ENCODE peak calls at places on chromosomes 3 and 15, in six cellular contexts. One of them, this sample, is unnamed.

GRCh38 chr3:54008099-54008498 is 114.3 kb upstream of the CACNA2D3 start:
- DNase-seq in cardiac fibroblast: no peak
- DNase-seq in Peyer's patch: no peak
- DNase-seq in esophagus squamous epithelium: no peak
- DNase-seq in fibroblast of lung: no peak
- DNase-seq in heart right ventricle: no peak
- DNase-seq in this sample: no peak

GRCh38 chr15:90232196-90232595 is 1.5 kb downstream of the CIB1 start:
- DNase-seq in cardiac fibroblast: peak
- DNase-seq in Peyer's patch: peak
- DNase-seq in esophagus squamous epithelium: no peak
- DNase-seq in fibroblast of lung: no peak
- DNase-seq in heart right ventricle: no peak
- DNase-seq in this sample: peak

GRCh38 chr3:8809341-8809740 is 39.9 kb upstream of the OXTR start:
- DNase-seq in cardiac fibroblast: no peak
- DNase-seq in Peyer's patch: no peak
- DNase-seq in esophagus squamous epithelium: no peak
- DNase-seq in fibroblast of lung: no peak
- DNase-seq in heart right ventricle: no peak
- DNase-seq in this sample: no peak

GRCh38 chr3:114712728-114713492 is 419.1 kb downstream of the TIGIT start:
- DNase-seq in cardiac fibroblast: no peak
- DNase-seq in Peyer's patch: no peak
- DNase-seq in esophagus squamous epithelium: no peak
- DNase-seq in fibroblast of lung: no peak
- DNase-seq in heart right ventricle: no peak
- DNase-seq in this sample: peak

GRCh38 chr15:65310431-65311137 is 6.1 kb downstream of the RNU5B-1 start:
- DNase-seq in cardiac fibroblast: no peak
- DNase-seq in Peyer's patch: no peak
- DNase-seq in esophagus squamous epithelium: no peak
- DNase-seq in fibroblast of lung: peak
- DNase-seq in heart right ventricle: no peak
- DNase-seq in this sample: peak

GRCh38 chr3:143016321-143016972 is 15.1 kb downstream of the U2SURP start:
- DNase-seq in cardiac fibroblast: no peak
- DNase-seq in Peyer's patch: no peak
- DNase-seq in esophagus squamous epithelium: no peak
- DNase-seq in fibroblast of lung: no peak
- DNase-seq in heart right ventricle: no peak
- DNase-seq in this sample: peak

GRCh38 chr3:196653127-196653795 is 13.8 kb downstream of the NRROS start:
- DNase-seq in cardiac fibroblast: no peak
- DNase-seq in Peyer's patch: no peak
- DNase-seq in esophagus squamous epithelium: no peak
- DNase-seq in fibroblast of lung: no peak
- DNase-seq in heart right ventricle: no peak
- DNase-seq in this sample: no peak

GRCh38 chr3:13665582-13666226 is 116.8 kb downstream of the FBLN2 start:
- DNase-seq in cardiac fibroblast: no peak
- DNase-seq in Peyer's patch: no peak
- DNase-seq in esophagus squamous epithelium: no peak
- DNase-seq in fibroblast of lung: no peak
- DNase-seq in heart right ventricle: no peak
- DNase-seq in this sample: no peak

GRCh38 chr3:127831723-127832172 is 9.4 kb upstream of the MGLL start:
- DNase-seq in cardiac fibroblast: peak
- DNase-seq in Peyer's patch: peak
- DNase-seq in esophagus squamous epithelium: no peak
- DNase-seq in fibroblast of lung: peak
- DNase-seq in heart right ventricle: peak
- DNase-seq in this sample: peak

GRCh38 chr15:90828111-90828510 is 40.3 kb upstream of the FURIN start:
- DNase-seq in cardiac fibroblast: no peak
- DNase-seq in Peyer's patch: no peak
- DNase-seq in esophagus squamous epithelium: no peak
- DNase-seq in fibroblast of lung: no peak
- DNase-seq in heart right ventricle: no peak
- DNase-seq in this sample: no peak

GRCh38 chr15:90086868-90087268 is 15.4 kb downstream of the IDH2 start:
- DNase-seq in cardiac fibroblast: peak
- DNase-seq in Peyer's patch: peak
- DNase-seq in esophagus squamous epithelium: no peak
- DNase-seq in fibroblast of lung: peak
- DNase-seq in heart right ventricle: no peak
- DNase-seq in this sample: peak

GRCh38 chr15:67823371-67824156 is 1.7 kb upstream of the SKOR1 start:
- DNase-seq in cardiac fibroblast: no peak
- DNase-seq in Peyer's patch: no peak
- DNase-seq in esophagus squamous epithelium: no peak
- DNase-seq in fibroblast of lung: no peak
- DNase-seq in heart right ventricle: no peak
- DNase-seq in this sample: no peak

GRCh38 chr15:94670436-94671034 is 439.2 kb downstream of the MCTP2 start:
- DNase-seq in cardiac fibroblast: peak
- DNase-seq in Peyer's patch: no peak
- DNase-seq in esophagus squamous epithelium: no peak
- DNase-seq in fibroblast of lung: peak
- DNase-seq in heart right ventricle: peak
- DNase-seq in this sample: peak

GRCh38 chr3:14142567-14143270 is 17.9 kb downstream of the TMEM43 start:
- DNase-seq in cardiac fibroblast: no peak
- DNase-seq in Peyer's patch: no peak
- DNase-seq in esophagus squamous epithelium: no peak
- DNase-seq in fibroblast of lung: no peak
- DNase-seq in heart right ventricle: no peak
- DNase-seq in this sample: no peak

GRCh38 chr3:31981206-31982181 is at the start of the genes OSBPL10 and ZNF860:
- DNase-seq in cardiac fibroblast: peak
- DNase-seq in Peyer's patch: peak
- DNase-seq in esophagus squamous epithelium: peak
- DNase-seq in fibroblast of lung: peak
- DNase-seq in heart right ventricle: peak
- DNase-seq in this sample: peak

GRCh38 chr15:60799885-60800728 is 321.2 kb upstream of the ICE2 start:
- DNase-seq in cardiac fibroblast: peak
- DNase-seq in Peyer's patch: no peak
- DNase-seq in esophagus squamous epithelium: no peak
- DNase-seq in fibroblast of lung: peak
- DNase-seq in heart right ventricle: no peak
- DNase-seq in this sample: peak

GRCh38 chr3:111929484-111929883 is 49.3 kb upstream of the ABHD10 start:
- DNase-seq in cardiac fibroblast: no peak
- DNase-seq in Peyer's patch: no peak
- DNase-seq in esophagus squamous epithelium: no peak
- DNase-seq in fibroblast of lung: no peak
- DNase-seq in heart right ventricle: no peak
- DNase-seq in this sample: no peak

GRCh38 chr3:9067352-9067975 is 104.2 kb upstream of the RAD18 start:
- DNase-seq in cardiac fibroblast: peak
- DNase-seq in Peyer's patch: peak
- DNase-seq in esophagus squamous epithelium: no peak
- DNase-seq in fibroblast of lung: peak
- DNase-seq in heart right ventricle: peak
- DNase-seq in this sample: peak

GRCh38 chr15:41498657-41499056 is 5.0 kb downstream of the ITPKA start:
- DNase-seq in cardiac fibroblast: no peak
- DNase-seq in Peyer's patch: no peak
- DNase-seq in esophagus squamous epithelium: no peak
- DNase-seq in fibroblast of lung: no peak
- DNase-seq in heart right ventricle: no peak
- DNase-seq in this sample: no peak

GRCh38 chr15:26294062-26294689 is 431.0 kb upstream of the ATP10A start:
- DNase-seq in cardiac fibroblast: no peak
- DNase-seq in Peyer's patch: no peak
- DNase-seq in esophagus squamous epithelium: no peak
- DNase-seq in fibroblast of lung: no peak
- DNase-seq in heart right ventricle: peak
- DNase-seq in this sample: no peak

GRCh38 chr15:94858449-94858848 is 627.1 kb downstream of the MCTP2 start:
- DNase-seq in cardiac fibroblast: no peak
- DNase-seq in Peyer's patch: no peak
- DNase-seq in esophagus squamous epithelium: no peak
- DNase-seq in fibroblast of lung: no peak
- DNase-seq in heart right ventricle: no peak
- DNase-seq in this sample: no peak

GRCh38 chr3:49012441-49013017 is 5.3 kb downstream of the WDR6 start:
- DNase-seq in cardiac fibroblast: no peak
- DNase-seq in Peyer's patch: no peak
- DNase-seq in esophagus squamous epithelium: no peak
- DNase-seq in fibroblast of lung: no peak
- DNase-seq in heart right ventricle: no peak
- DNase-seq in this sample: no peak

GRCh38 chr3:60291115-60291514 is 960.1 kb downstream of the FHIT start:
- DNase-seq in cardiac fibroblast: no peak
- DNase-seq in Peyer's patch: no peak
- DNase-seq in esophagus squamous epithelium: no peak
- DNase-seq in fibroblast of lung: no peak
- DNase-seq in heart right ventricle: no peak
- DNase-seq in this sample: no peak

GRCh38 chr15:68526269-68526668 is 52.5 kb upstream of the CORO2B start:
- DNase-seq in cardiac fibroblast: peak
- DNase-seq in Peyer's patch: no peak
- DNase-seq in esophagus squamous epithelium: no peak
- DNase-seq in fibroblast of lung: peak
- DNase-seq in heart right ventricle: no peak
- DNase-seq in this sample: peak

GRCh38 chr15:65110676-65111292 is 4.2 kb downstream of the UBAP1L start:
- DNase-seq in cardiac fibroblast: peak
- DNase-seq in Peyer's patch: no peak
- DNase-seq in esophagus squamous epithelium: no peak
- DNase-seq in fibroblast of lung: peak
- DNase-seq in heart right ventricle: no peak
- DNase-seq in this sample: peak

GRCh38 chr3:29291262-29291981 is 10.6 kb downstream of the RBMS3 start:
- DNase-seq in cardiac fibroblast: no peak
- DNase-seq in Peyer's patch: no peak
- DNase-seq in esophagus squamous epithelium: no peak
- DNase-seq in fibroblast of lung: no peak
- DNase-seq in heart right ventricle: no peak
- DNase-seq in this sample: no peak

GRCh38 chr3:47476644-47477199 is 981 bp upstream of the SCAP start:
- DNase-seq in cardiac fibroblast: no peak
- DNase-seq in Peyer's patch: no peak
- DNase-seq in esophagus squamous epithelium: no peak
- DNase-seq in fibroblast of lung: no peak
- DNase-seq in heart right ventricle: no peak
- DNase-seq in this sample: no peak

GRCh38 chr3:58176827-58177489 is 33.8 kb downstream of the DNASE1L3 start:
- DNase-seq in cardiac fibroblast: no peak
- DNase-seq in Peyer's patch: no peak
- DNase-seq in esophagus squamous epithelium: no peak
- DNase-seq in fibroblast of lung: no peak
- DNase-seq in heart right ventricle: no peak
- DNase-seq in this sample: no peak

GRCh38 chr3:58179235-58180098 is 31.3 kb downstream of the DNASE1L3 start:
- DNase-seq in cardiac fibroblast: no peak
- DNase-seq in Peyer's patch: no peak
- DNase-seq in esophagus squamous epithelium: no peak
- DNase-seq in fibroblast of lung: no peak
- DNase-seq in heart right ventricle: no peak
- DNase-seq in this sample: no peak

GRCh38 chr3:58178528-58179234 is 32.1 kb downstream of the DNASE1L3 start:
- DNase-seq in cardiac fibroblast: no peak
- DNase-seq in Peyer's patch: no peak
- DNase-seq in esophagus squamous epithelium: no peak
- DNase-seq in fibroblast of lung: no peak
- DNase-seq in heart right ventricle: no peak
- DNase-seq in this sample: no peak

GRCh38 chr3:58176185-58176530 is 34.6 kb downstream of the DNASE1L3 start:
- DNase-seq in cardiac fibroblast: no peak
- DNase-seq in Peyer's patch: no peak
- DNase-seq in esophagus squamous epithelium: no peak
- DNase-seq in fibroblast of lung: no peak
- DNase-seq in heart right ventricle: no peak
- DNase-seq in this sample: no peak

GRCh38 chr3:58177747-58178527 is 32.8 kb downstream of the DNASE1L3 start:
- DNase-seq in cardiac fibroblast: peak
- DNase-seq in Peyer's patch: peak
- DNase-seq in esophagus squamous epithelium: no peak
- DNase-seq in fibroblast of lung: peak
- DNase-seq in heart right ventricle: peak
- DNase-seq in this sample: peak
- TF ChIP-seq CTCF in cardiac fibroblast: peak
- TF ChIP-seq CTCF in Peyer's patch: peak
- TF ChIP-seq CTCF in esophagus squamous epithelium: peak
- TF ChIP-seq CTCF in fibroblast of lung: peak
- TF ChIP-seq CTCF in heart right ventricle: peak
- TF ChIP-seq CTCF in this sample: peak

DNA sequence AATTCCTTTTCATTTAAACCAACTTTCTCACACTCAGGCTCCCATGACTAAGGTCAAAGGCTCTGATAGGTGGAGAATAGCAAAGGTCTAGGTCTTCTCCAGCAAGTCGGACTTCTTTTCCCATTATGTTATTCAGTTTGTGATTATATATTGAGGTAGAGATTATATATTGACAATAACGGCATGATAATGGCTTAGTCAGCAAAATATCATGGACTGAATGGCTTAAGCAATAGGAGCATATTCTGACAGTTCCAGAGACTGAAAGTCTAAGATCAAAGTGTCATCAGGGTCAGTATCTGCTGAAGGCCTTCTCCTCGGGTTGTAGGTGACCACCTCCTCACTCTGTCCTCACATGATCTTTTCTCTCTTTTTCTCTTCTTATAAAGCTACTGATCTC is 1251.4 kb downstream of the ROBO1 start:
- DNase-seq in cardiac fibroblast: no peak
- DNase-seq in Peyer's patch: no peak
- DNase-seq in esophagus squamous epithelium: no peak
- DNase-seq in fibroblast of lung: no peak
- DNase-seq in heart right ventricle: no peak
- DNase-seq in this sample: no peak
- H3K4me3 ChIP-seq in cardiac fibroblast: no peak
- H3K4me3 ChIP-seq in Peyer's patch: no peak
- H3K4me3 ChIP-seq in esophagus squamous epithelium: no peak
- H3K4me3 ChIP-seq in fibroblast of lung: no peak
- H3K4me3 ChIP-seq in heart right ventricle: no peak
- H3K4me3 ChIP-seq in this sample: no peak

DNA sequence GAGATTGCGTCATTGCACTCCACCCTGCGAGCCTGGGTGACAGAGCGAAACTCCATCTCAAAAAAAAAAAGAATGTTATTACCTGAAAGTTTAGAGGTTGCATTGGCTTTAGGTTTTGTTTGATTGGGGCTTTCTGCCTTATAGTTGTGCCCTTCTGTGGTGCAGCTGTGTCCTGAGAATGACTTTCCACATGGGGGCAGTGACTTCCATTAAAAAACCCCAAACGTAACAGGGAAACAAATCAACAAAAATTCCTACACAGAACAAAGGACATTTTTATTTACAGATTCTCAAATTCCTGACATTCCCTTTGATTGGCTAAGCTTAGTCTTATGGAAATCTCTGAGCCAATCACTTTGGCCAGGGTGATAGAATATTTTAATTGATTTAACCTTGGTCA is 154.1 kb upstream of the GPR149 start:
- DNase-seq in cardiac fibroblast: no peak
- DNase-seq in Peyer's patch: no peak
- DNase-seq in esophagus squamous epithelium: no peak
- DNase-seq in fibroblast of lung: no peak
- DNase-seq in heart right ventricle: no peak
- DNase-seq in this sample: no peak
- TF ChIP-seq CTCF in cardiac fibroblast: no peak
- TF ChIP-seq CTCF in Peyer's patch: peak
- TF ChIP-seq CTCF in esophagus squamous epithelium: no peak
- TF ChIP-seq CTCF in fibroblast of lung: no peak
- TF ChIP-seq CTCF in heart right ventricle: no peak
- TF ChIP-seq CTCF in this sample: no peak

GRCh38 chr3:152381881-152382295 is 113.2 kb downstream of the MBNL1 start:
- DNase-seq in cardiac fibroblast: no peak
- DNase-seq in Peyer's patch: no peak
- DNase-seq in esophagus squamous epithelium: no peak
- DNase-seq in fibroblast of lung: no peak
- DNase-seq in heart right ventricle: no peak
- DNase-seq in this sample: no peak
- H3K4me3 ChIP-seq in cardiac fibroblast: peak
- H3K4me3 ChIP-seq in Peyer's patch: no peak
- H3K4me3 ChIP-seq in esophagus squamous epithelium: no peak
- H3K4me3 ChIP-seq in fibroblast of lung: peak
- H3K4me3 ChIP-seq in heart right ventricle: peak
- H3K4me3 ChIP-seq in this sample: no peak

This sample was measured in fibroblast of mammary gland.